ENCODE peak calls at places on chromosomes 16 and 17, in seven cellular contexts. I, J, N, A, O, M and P are unnamed samples. For H3K4me1 and H3K9me3, the result is how much of the 10 kb centered on the place peaks cover.

GRCh38 chr17:51373489-51374194 is 113.3 kb downstream of the UTP18 start:
- DNase-seq in N (no peak), M (no peak), O (no peak), I (no peak), A (no peak), J (no peak), P (no peak)

GRCh38 chr17:6796887-6797490 is 21.0 kb downstream of the FBXO39 start:
- DNase-seq in N (no peak), J (no peak), I (no peak), O (no peak), A (no peak), M (peak), P (no peak)

GRCh38 chr17:50986989-50987660 is 121.0 kb upstream of the TOB1 start:
- DNase-seq in O (no peak), I (no peak), M (peak), N (no peak), A (no peak), J (no peak), P (no peak)

GRCh38 chr17:10119203-10120112 is 78.9 kb downstream of the GAS7 start:
- DNase-seq in J (peak), O (no peak), I (no peak), A (no peak), N (peak), M (peak), P (no peak)

GRCh38 chr16:86307518-86307903 is 202.8 kb upstream of the FOXF1 start:
- DNase-seq in I (no peak), O (no peak), J (no peak), M (peak), A (no peak), N (no peak), P (no peak)

GRCh38 chr16:84818989-84819643 is 669 bp upstream of the CRISPLD2 start:
- DNase-seq in N (no peak), O (no peak), I (no peak), A (no peak), J (no peak), M (no peak), P (no peak)

GRCh38 chr16:8869212-8869987 is 594 bp upstream of the CARHSP1 start:
- DNase-seq in A (no peak), I (no peak), N (no peak), O (no peak), M (no peak), J (no peak), P (no peak)

GRCh38 chr16:11025120-11025531 is 80.8 kb downstream of the CLEC16A start:
- DNase-seq in I (no peak), J (no peak), N (no peak), O (no peak), M (no peak), A (no peak), P (no peak)

GRCh38 chr16:47045023-47045422 is 71.5 kb upstream of the DNAJA2 start:
- DNase-seq in N (no peak), I (no peak), J (no peak), A (no peak), O (no peak), M (no peak), P (no peak)

GRCh38 chr16:70746040-70746707 is 54.8 kb downstream of the VAC14 start:
- DNase-seq in N (peak), I (peak), J (peak), O (peak), M (peak), A (no peak), P (peak)
- H3K4me1 ChIP-seq in N (under half), I (under half), J (half or more), O (under half), M (under half), A (under half), P (under half)

GRCh38 chr17:27181935-27182334 is 112.0 kb upstream of the WSB1 start:
- DNase-seq in J (no peak), I (no peak), O (no peak), A (no peak), M (no peak), N (no peak), P (no peak)
- H3K9me3 ChIP-seq in J (under half), I (under half), O (under half), A (under half), M (under half), N (under half), P (under half)

GRCh38 chr17:35245196-35245486 is 2.3 kb downstream of the SLFN5 start:
- DNase-seq in M (peak), N (no peak), J (no peak), A (no peak), O (no peak), I (no peak), P (no peak)

GRCh38 chr17:35242158-35242804 is 591 bp upstream of the SLFN5 start:
- DNase-seq in N (peak), M (peak), I (peak), A (peak), O (peak), J (peak), P (no peak)

GRCh38 chr17:35242805-35243458 is at the start of gene SLFN5:
- DNase-seq in M (peak), O (peak), A (peak), I (peak), J (peak), N (peak), P (peak)

GRCh38 chr17:35243459-35244204 is 760 bp downstream of the SLFN5 start:
- DNase-seq in I (peak), N (peak), M (peak), O (peak), J (peak), A (no peak), P (peak)

GRCh38 chr17:35244345-35245195 is 1.7 kb downstream of the SLFN5 start:
- DNase-seq in J (peak), O (peak), N (peak), M (peak), I (peak), A (peak), P (peak)
- H3K4me1 ChIP-seq in J (under half), O (under half), N (under half), M (under half), I (under half), A (under half), P (under half)

GRCh38 chr16:3292604-3293003 is 9.3 kb downstream of the ZNF263 start:
- DNase-seq in O (no peak), J (no peak), M (no peak), A (no peak), N (no peak), I (no peak), P (no peak)
- H3K9me3 ChIP-seq in O (under half), J (half or more), M (half or more), A (under half), N (under half), I (under half), P (half or more)

GRCh38 chr17:16442594-16443389 is 27.4 kb downstream of the TRPV2 start:
- DNase-seq in I (no peak), O (no peak), J (no peak), N (no peak), A (no peak), M (no peak), P (no peak)

GRCh38 chr17:16444258-16444886 is 29.0 kb downstream of the TRPV2 start:
- DNase-seq in I (no peak), O (no peak), M (no peak), N (no peak), A (no peak), J (no peak), P (no peak)

GRCh38 chr17:16440814-16441629 is 25.7 kb downstream of the TRPV2 start:
- DNase-seq in I (no peak), A (no peak), J (no peak), O (no peak), M (no peak), N (no peak), P (no peak)

GRCh38 chr17:16442141-16442540 is 26.8 kb downstream of the TRPV2 start:
- DNase-seq in M (no peak), N (no peak), I (no peak), A (no peak), O (no peak), J (no peak), P (no peak)

GRCh38 chr17:16443390-16444257 is 28.3 kb downstream of the TRPV2 start:
- DNase-seq in J (no peak), N (no peak), O (no peak), A (peak), I (no peak), M (no peak), P (no peak)
- H3K4me1 ChIP-seq in J (under half), N (under half), O (under half), A (under half), I (under half), M (under half), P (under half)

GRCh38 chr16:35364263-35364662 is 1904.9 kb downstream of the TP53TG3F start:
- DNase-seq in M (no peak), A (no peak), O (no peak), J (no peak), I (no peak), N (no peak), P (no peak)

GRCh38 chr16:35370617-35371016 is 1911.2 kb downstream of the TP53TG3F start:
- DNase-seq in M (peak), I (no peak), J (no peak), A (no peak), N (no peak), O (no peak), P (no peak)

GRCh38 chr16:35363510-35363909 is 1904.1 kb downstream of the TP53TG3F start:
- DNase-seq in J (no peak), O (no peak), I (no peak), N (no peak), A (no peak), M (no peak), P (no peak)

DNA sequence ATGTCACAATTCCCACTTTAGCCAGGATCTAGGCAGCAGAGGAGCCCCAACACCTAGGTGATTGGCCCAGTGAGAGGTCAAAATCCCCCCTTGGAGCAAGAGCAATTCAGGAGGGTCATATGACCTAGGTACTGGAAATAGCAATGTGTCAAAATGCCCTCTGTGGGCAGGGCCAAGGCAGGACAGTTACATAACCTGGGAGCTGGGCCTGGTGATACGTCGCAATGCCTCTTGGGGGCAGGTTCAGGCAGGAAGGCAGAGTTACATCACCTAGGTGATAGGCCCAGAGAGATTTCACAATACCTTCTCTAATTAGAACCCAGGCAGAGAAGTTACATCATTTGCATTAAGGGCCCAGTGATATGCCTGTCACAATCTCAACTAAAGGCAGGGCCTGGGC is 1906.3 kb downstream of the TP53TG3F start:
- DNase-seq in I (no peak), M (peak), N (no peak), A (no peak), O (no peak), J (no peak), P (no peak)
- H3K9me3 ChIP-seq in I (under half), M (under half), N (under half), A (under half), O (under half), J (under half), P (under half)